ENCODE peak calls at places on chromosomes 3 and 15, in five cellular contexts. One of them, this sample, is unnamed.

GRCh38 chr15:73716417-73716816 is 32.2 kb downstream of the CD276 start:
- DNase-seq in esophagus muscularis mucosa: no peak
- DNase-seq in AG04450: no peak
- DNase-seq in fibroblast of lung: no peak
- DNase-seq in heart right ventricle: peak; percentile 78
- DNase-seq in this sample: no peak

GRCh38 chr3:94525039-94525438 is 462.2 kb downstream of the NSUN3 start:
- DNase-seq in AG04450: no peak
- DNase-seq in heart right ventricle: no peak
- DNase-seq in esophagus muscularis mucosa: no peak
- DNase-seq in fibroblast of lung: peak; percentile 18
- DNase-seq in this sample: peak; percentile 51

GRCh38 chr3:9778102-9778501 is 8.4 kb upstream of the CAMK1 start:
- DNase-seq in esophagus muscularis mucosa: no peak
- DNase-seq in AG04450: no peak
- DNase-seq in heart right ventricle: no peak
- DNase-seq in fibroblast of lung: peak; percentile 52
- DNase-seq in this sample: no peak

GRCh38 chr3:99474776-99475175 is 163.6 kb upstream of the COL8A1 start:
- DNase-seq in fibroblast of lung: peak; percentile 28
- DNase-seq in heart right ventricle: no peak
- DNase-seq in AG04450: no peak
- DNase-seq in esophagus muscularis mucosa: no peak
- DNase-seq in this sample: no peak

GRCh38 chr3:10764314-10765051 is 51.5 kb upstream of the SLC6A11 start:
- DNase-seq in AG04450: no peak
- DNase-seq in esophagus muscularis mucosa: no peak
- DNase-seq in fibroblast of lung: no peak
- DNase-seq in heart right ventricle: no peak
- DNase-seq in this sample: peak; percentile 56

GRCh38 chr15:43211336-43211735 is 9.5 kb downstream of the EPB42 start:
- DNase-seq in fibroblast of lung: no peak
- DNase-seq in heart right ventricle: no peak
- DNase-seq in AG04450: no peak
- DNase-seq in esophagus muscularis mucosa: no peak
- DNase-seq in this sample: no peak

GRCh38 chr3:25428003-25428861 is at the start of gene RARB:
- DNase-seq in fibroblast of lung: peak; percentile 97
- DNase-seq in AG04450: peak; percentile 41
- DNase-seq in esophagus muscularis mucosa: peak; percentile 94
- DNase-seq in heart right ventricle: peak; percentile 59
- DNase-seq in this sample: peak; percentile 88

GRCh38 chr15:88238618-88239430 is 17.7 kb downstream of the NTRK3 start:
- DNase-seq in esophagus muscularis mucosa: no peak
- DNase-seq in AG04450: no peak
- DNase-seq in heart right ventricle: no peak
- DNase-seq in fibroblast of lung: peak; percentile 49
- DNase-seq in this sample: no peak

GRCh38 chr3:141643391-141643790 is 94.7 kb upstream of the RNF7 start:
- DNase-seq in heart right ventricle: no peak
- DNase-seq in esophagus muscularis mucosa: no peak
- DNase-seq in fibroblast of lung: no peak
- DNase-seq in AG04450: no peak
- DNase-seq in this sample: no peak

GRCh38 chr3:63961891-63962290 is 49.7 kb upstream of the SCAANT1 start:
- DNase-seq in fibroblast of lung: peak; percentile 68
- DNase-seq in AG04450: no peak
- DNase-seq in heart right ventricle: no peak
- DNase-seq in esophagus muscularis mucosa: no peak
- DNase-seq in this sample: no peak

GRCh38 chr3:120274739-120275167 is 10.3 kb downstream of the GPR156 start:
- DNase-seq in AG04450: peak; percentile 2
- DNase-seq in heart right ventricle: peak; percentile 31
- DNase-seq in esophagus muscularis mucosa: no peak
- DNase-seq in fibroblast of lung: peak; percentile 43
- DNase-seq in this sample: no peak

GRCh38 chr3:100045696-100046095 is 68.6 kb downstream of the FILIP1L start:
- DNase-seq in fibroblast of lung: peak; percentile 99
- DNase-seq in AG04450: peak; percentile 98
- DNase-seq in heart right ventricle: peak; percentile 68
- DNase-seq in esophagus muscularis mucosa: no peak
- DNase-seq in this sample: no peak

GRCh38 chr3:141093397-141093796 is 42.2 kb downstream of the SPSB4 start:
- DNase-seq in esophagus muscularis mucosa: no peak
- DNase-seq in fibroblast of lung: no peak
- DNase-seq in heart right ventricle: no peak
- DNase-seq in AG04450: no peak
- DNase-seq in this sample: no peak

GRCh38 chr15:34301058-34301457 is 36.5 kb downstream of the SLC12A6 start:
- DNase-seq in esophagus muscularis mucosa: no peak
- DNase-seq in heart right ventricle: no peak
- DNase-seq in AG04450: no peak
- DNase-seq in fibroblast of lung: no peak
- DNase-seq in this sample: no peak

GRCh38 chr3:110814170-110815007 is 257.2 kb upstream of the NECTIN3 start:
- DNase-seq in AG04450: peak; percentile 81
- DNase-seq in esophagus muscularis mucosa: no peak
- DNase-seq in fibroblast of lung: peak; percentile 98
- DNase-seq in heart right ventricle: no peak
- DNase-seq in this sample: no peak

GRCh38 chr3:194337965-194338753 is 13.0 kb downstream of the CPN2 start:
- DNase-seq in esophagus muscularis mucosa: no peak
- DNase-seq in heart right ventricle: no peak
- DNase-seq in fibroblast of lung: peak; percentile 33
- DNase-seq in AG04450: no peak
- DNase-seq in this sample: no peak

GRCh38 chr3:13420817-13421755 is 964 bp upstream of the NUP210 start:
- DNase-seq in AG04450: no peak
- DNase-seq in fibroblast of lung: no peak
- DNase-seq in esophagus muscularis mucosa: no peak
- DNase-seq in heart right ventricle: no peak
- DNase-seq in this sample: peak; percentile 65

GRCh38 chr15:91627473-91628309 is 225.8 kb upstream of the SLCO3A1 start:
- DNase-seq in esophagus muscularis mucosa: no peak
- DNase-seq in fibroblast of lung: peak; percentile 74
- DNase-seq in AG04450: peak; percentile 13
- DNase-seq in heart right ventricle: peak; percentile 63
- DNase-seq in this sample: no peak

GRCh38 chr3:121508384-121508783 is 37.4 kb downstream of the POLQ start:
- DNase-seq in AG04450: no peak
- DNase-seq in esophagus muscularis mucosa: no peak
- DNase-seq in fibroblast of lung: no peak
- DNase-seq in heart right ventricle: no peak
- DNase-seq in this sample: no peak

GRCh38 chr3:126512026-126512425 is 5.5 kb downstream of the UROC1 start:
- DNase-seq in esophagus muscularis mucosa: no peak
- DNase-seq in fibroblast of lung: no peak
- DNase-seq in heart right ventricle: no peak
- DNase-seq in AG04450: no peak
- DNase-seq in this sample: no peak

GRCh38 chr3:37694236-37694635 is 167.4 kb upstream of the CTDSPL start:
- DNase-seq in heart right ventricle: no peak
- DNase-seq in fibroblast of lung: no peak
- DNase-seq in esophagus muscularis mucosa: no peak
- DNase-seq in AG04450: no peak
- DNase-seq in this sample: peak; percentile 75

GRCh38 chr15:52462806-52463360 is 65.8 kb downstream of the MYO5A start:
- DNase-seq in fibroblast of lung: no peak
- DNase-seq in esophagus muscularis mucosa: no peak
- DNase-seq in heart right ventricle: no peak
- DNase-seq in AG04450: no peak
- DNase-seq in this sample: no peak

GRCh38 chr3:29481249-29481648 is 200.4 kb downstream of the RBMS3 start:
- DNase-seq in heart right ventricle: no peak
- DNase-seq in fibroblast of lung: no peak
- DNase-seq in AG04450: no peak
- DNase-seq in esophagus muscularis mucosa: no peak
- DNase-seq in this sample: no peak

GRCh38 chr3:168991813-168992212 is 671.7 kb downstream of the MECOM start:
- DNase-seq in fibroblast of lung: no peak
- DNase-seq in AG04450: no peak
- DNase-seq in esophagus muscularis mucosa: no peak
- DNase-seq in heart right ventricle: no peak
- DNase-seq in this sample: no peak

GRCh38 chr15:79067434-79067833 is 23.1 kb downstream of the RASGRF1 start:
- DNase-seq in heart right ventricle: no peak
- DNase-seq in fibroblast of lung: no peak
- DNase-seq in esophagus muscularis mucosa: no peak
- DNase-seq in AG04450: no peak
- DNase-seq in this sample: no peak

GRCh38 chr15:79066391-79067090 is 24.0 kb downstream of the RASGRF1 start:
- DNase-seq in fibroblast of lung: no peak
- DNase-seq in AG04450: no peak
- DNase-seq in heart right ventricle: no peak
- DNase-seq in esophagus muscularis mucosa: no peak
- DNase-seq in this sample: no peak

GRCh38 chr15:79068790-79069189 is 21.8 kb downstream of the RASGRF1 start:
- DNase-seq in AG04450: no peak
- DNase-seq in fibroblast of lung: no peak
- DNase-seq in esophagus muscularis mucosa: no peak
- DNase-seq in heart right ventricle: no peak
- DNase-seq in this sample: no peak

GRCh38 chr15:79065744-79066376 is 24.7 kb downstream of the RASGRF1 start:
- DNase-seq in heart right ventricle: no peak
- DNase-seq in fibroblast of lung: no peak
- DNase-seq in AG04450: no peak
- DNase-seq in esophagus muscularis mucosa: no peak
- DNase-seq in this sample: no peak

GRCh38 chr15:79067969-79068368 is 22.6 kb downstream of the RASGRF1 start:
- DNase-seq in heart right ventricle: no peak
- DNase-seq in AG04450: no peak
- DNase-seq in fibroblast of lung: no peak
- DNase-seq in esophagus muscularis mucosa: no peak
- DNase-seq in this sample: no peak
- H3K27ac ChIP-seq in heart right ventricle: no peak overlapping the region
- H3K27ac ChIP-seq in AG04450: no peak overlapping the region
- H3K27ac ChIP-seq in fibroblast of lung: no peak overlapping the region
- H3K27ac ChIP-seq in esophagus muscularis mucosa: no peak overlapping the region
- H3K27ac ChIP-seq in this sample: no peak overlapping the region

GRCh38 chr3:124276163-124276862 is 284.4 kb upstream of the ROPN1 start:
- DNase-seq in heart right ventricle: no peak
- DNase-seq in AG04450: no peak
- DNase-seq in fibroblast of lung: no peak
- DNase-seq in esophagus muscularis mucosa: no peak
- DNase-seq in this sample: no peak
- H3K27ac ChIP-seq in heart right ventricle: peak overlapping the region; percentile 81
- H3K27ac ChIP-seq in AG04450: no peak overlapping the region
- H3K27ac ChIP-seq in fibroblast of lung: no peak overlapping the region
- H3K27ac ChIP-seq in esophagus muscularis mucosa: peak overlapping the region; percentile 81
- H3K27ac ChIP-seq in this sample: no peak overlapping the region

GRCh38 chr15:78084359-78084750 is 6.8 kb upstream of the TBC1D2B start:
- DNase-seq in AG04450: no peak
- DNase-seq in heart right ventricle: no peak
- DNase-seq in fibroblast of lung: no peak
- DNase-seq in esophagus muscularis mucosa: no peak
- DNase-seq in this sample: no peak
- H3K27ac ChIP-seq in AG04450: no peak overlapping the region
- H3K27ac ChIP-seq in heart right ventricle: no peak overlapping the region
- H3K27ac ChIP-seq in fibroblast of lung: no peak overlapping the region
- H3K27ac ChIP-seq in esophagus muscularis mucosa: no peak overlapping the region
- H3K27ac ChIP-seq in this sample: no peak overlapping the region

GRCh38 chr3:164460851-164461250 is 617.4 kb downstream of the SI start:
- DNase-seq in AG04450: no peak
- DNase-seq in heart right ventricle: no peak
- DNase-seq in esophagus muscularis mucosa: no peak
- DNase-seq in fibroblast of lung: no peak
- DNase-seq in this sample: no peak
- H3K27ac ChIP-seq in AG04450: no peak overlapping the region
- H3K27ac ChIP-seq in heart right ventricle: no peak overlapping the region
- H3K27ac ChIP-seq in esophagus muscularis mucosa: no peak overlapping the region
- H3K27ac ChIP-seq in fibroblast of lung: peak overlapping the region; percentile 39
- H3K27ac ChIP-seq in this sample: no peak overlapping the region

DNA sequence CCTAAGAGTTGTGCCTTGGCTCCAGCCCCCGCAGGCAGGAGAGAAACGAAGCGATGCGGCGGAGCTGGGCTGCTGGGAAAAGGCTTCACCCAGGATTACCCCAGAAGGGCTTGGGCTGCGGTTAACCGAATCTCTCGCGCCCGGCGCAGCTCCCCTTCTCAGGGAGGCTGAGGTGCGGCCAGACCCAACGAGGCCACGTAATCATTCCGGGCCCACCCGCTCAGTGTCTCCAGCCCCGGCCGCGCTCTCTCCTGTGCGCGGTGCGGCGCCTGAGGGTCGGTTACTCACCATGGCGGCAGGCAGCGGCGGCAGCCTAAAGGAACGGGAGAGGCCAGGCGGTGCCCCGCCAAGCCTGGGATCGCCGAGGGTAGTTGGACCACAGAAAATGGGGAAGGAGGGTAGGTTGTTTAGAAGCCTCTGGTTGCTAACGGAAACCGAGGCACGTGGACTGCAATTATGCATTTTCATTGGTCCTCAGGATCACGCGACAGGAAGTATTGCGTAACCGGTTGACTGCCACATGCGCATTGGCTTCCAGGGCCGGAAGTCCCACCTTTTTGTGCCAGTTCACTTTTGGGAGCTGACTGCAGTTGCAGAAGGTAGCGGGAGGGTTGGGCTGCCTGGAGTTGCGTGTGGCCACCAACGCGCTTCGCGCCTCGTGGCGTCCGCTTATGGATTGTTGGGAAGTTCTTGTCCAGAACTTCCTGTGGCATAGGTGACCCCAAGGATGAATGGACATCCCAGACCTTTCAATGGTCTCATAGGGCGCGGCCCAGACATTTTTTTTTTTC is at the start of gene LZTFL1:
- DNase-seq in heart right ventricle: peak; percentile 83
- DNase-seq in esophagus muscularis mucosa: peak; percentile 99
- DNase-seq in fibroblast of lung: peak; percentile 98
- DNase-seq in AG04450: peak; percentile 92
- DNase-seq in this sample: peak; percentile 95
- H3K27ac ChIP-seq in heart right ventricle: peak within 1 kb of the TSS; percentile 58
- H3K27ac ChIP-seq in esophagus muscularis mucosa: peak within 1 kb of the TSS; percentile 49
- H3K27ac ChIP-seq in fibroblast of lung: peak within 1 kb of the TSS; percentile 84
- H3K27ac ChIP-seq in AG04450: peak within 1 kb of the TSS; percentile 58
- H3K27ac ChIP-seq in this sample: peak within 1 kb of the TSS; percentile 72

This sample was measured in endodermal cell.